ENCODE peak calls at places on chromosomes 12 and 14, in five cellular contexts. P is activated naive CD8-positive, alpha-beta T cell treated with anti-CD3 and anti-CD28 coated beads, Interleukin-2, amount 50 U/mL, for 24 hours; X is B cell; Z is stimulated activated CD8-positive, alpha-beta memory T cell treated with anti-CD3 and anti-CD28 coated beads, Interleukin-15, amount 100 ng/mL, for 24 hours; I is cardiac fibroblast. J is an unnamed sample.

GRCh38 chr12:69947922-69948321 is 122.9 kb downstream of the MYRFL start:
- DNase-seq in X (no peak), P (no peak), Z (no peak), I (no peak), J (no peak)

GRCh38 chr14:68322970-68323620 is 469.8 kb downstream of the ZFP36L1 start:
- DNase-seq in I (no peak), Z (no peak), P (no peak), X (no peak), J (no peak)

GRCh38 chr14:104400355-104400754 is 179.2 kb upstream of the C14orf180 start:
- DNase-seq in I (no peak), Z (no peak), X (no peak), P (no peak), J (no peak)

GRCh38 chr12:132071001-132071810 is 72.9 kb downstream of the DDX51 start:
- DNase-seq in X (peak), I (no peak), P (no peak), Z (no peak), J (no peak)

GRCh38 chr12:41967668-41968649 is 176.7 kb downstream of the GXYLT1 start:
- DNase-seq in X (no peak), Z (no peak), P (no peak), I (no peak), J (no peak)

GRCh38 chr12:998020-998874 is 7.2 kb downstream of the ERC1 start:
- DNase-seq in P (no peak), Z (no peak), X (no peak), I (no peak), J (no peak)

GRCh38 chr14:91418387-91419043 is 895 bp upstream of the CCDC88C start:
- DNase-seq in P (peak), X (peak), Z (peak), I (peak), J (peak)

GRCh38 chr12:1130164-1130563 is 139.1 kb downstream of the ERC1 start:
- DNase-seq in X (no peak), P (no peak), Z (no peak), I (no peak), J (no peak)

GRCh38 chr12:116492703-116493324 is 66.4 kb upstream of the MAP1LC3B2 start:
- DNase-seq in I (peak), P (no peak), X (no peak), Z (no peak), J (peak)

GRCh38 chr14:73246387-73247150 is 9.3 kb downstream of the PAPLN start:
- DNase-seq in P (no peak), I (no peak), X (no peak), Z (no peak), J (no peak)

GRCh38 chr14:73807439-73807838 is 44.2 kb upstream of the PTGR2 start:
- DNase-seq in Z (no peak), P (no peak), X (no peak), I (no peak), J (no peak)

GRCh38 chr12:95417372-95417771 is 56.6 kb upstream of the METAP2 start:
- DNase-seq in Z (no peak), I (no peak), P (no peak), X (no peak), J (no peak)

GRCh38 chr12:87678453-87678852 is 350.7 kb downstream of the C12orf50 start:
- DNase-seq in I (peak), X (no peak), P (no peak), Z (no peak), J (no peak)

GRCh38 chr12:102407776-102408486 is 72.4 kb downstream of the IGF1 start:
- DNase-seq in I (no peak), Z (no peak), P (no peak), X (no peak), J (peak)

GRCh38 chr14:34662558-34663088 is 32.7 kb upstream of the SNX6 start:
- DNase-seq in I (peak), P (no peak), Z (no peak), X (no peak), J (no peak)

GRCh38 chr12:119988788-119989618 is at the start of gene BICDL1:
- DNase-seq in X (peak), I (peak), P (peak), Z (peak), J (peak)

GRCh38 chr12:68374315-68374982 is 42.3 kb upstream of the MDM1 start:
- DNase-seq in P (no peak), Z (no peak), I (no peak), X (no peak), J (no peak)

GRCh38 chr12:28893365-28893764 is 255.7 kb upstream of the FAR2 start:
- DNase-seq in Z (no peak), X (no peak), I (peak), P (no peak), J (peak)

GRCh38 chr14:77613207-77613606 is 3.2 kb downstream of the SPTLC2 start:
- DNase-seq in Z (no peak), X (no peak), P (no peak), I (peak), J (no peak)

GRCh38 chr14:73027546-73027945 is 640 bp upstream of the ZFYVE1 start:
- DNase-seq in I (no peak), P (no peak), X (no peak), Z (no peak), J (no peak)

GRCh38 chr14:74551903-74552371 is 58.4 kb downstream of the ISCA2 start:
- DNase-seq in P (no peak), Z (no peak), I (no peak), X (no peak), J (peak)

GRCh38 chr12:108386704-108387360 is 47.7 kb upstream of the CMKLR1 start:
- DNase-seq in P (no peak), Z (no peak), I (no peak), X (no peak), J (no peak)

GRCh38 chr14:102403028-102403427 is 40.3 kb downstream of the TECPR2 start:
- DNase-seq in I (no peak), P (no peak), X (no peak), Z (no peak), J (no peak)

GRCh38 chr12:76588881-76589565 is 29.5 kb upstream of the OSBPL8 start:
- DNase-seq in I (peak), P (no peak), Z (no peak), X (no peak), J (peak)

GRCh38 chr12:39351153-39351552 is 91.8 kb downstream of the KIF21A start:
- DNase-seq in P (no peak), X (no peak), Z (no peak), I (no peak), J (no peak)

GRCh38 chr14:69312608-69313007 is 52.6 kb downstream of the GALNT16 start:
- DNase-seq in P (no peak), X (no peak), I (no peak), Z (no peak), J (no peak)

J was measured in AG08395.